ENCODE peak calls at places on chromosomes 6 and 20, in seven cellular contexts. One of them, this sample, is unnamed.
A peak's percentile ranks its signal among the peaks of the same experiment; 100 is the strongest.

GRCh38 chr6:15256538-15257222 is 10.8 kb downstream of the JARID2 start:
- DNase-seq in astrocyte: peak; percentile 45
- DNase-seq in ovary: no peak
- DNase-seq in PC-9: no peak
- DNase-seq in neural progenitor cell: no peak
- DNase-seq in K562: no peak
- DNase-seq in transverse colon: no peak
- DNase-seq in this sample: no peak

GRCh38 chr6:129146836-129147366 is 264.0 kb downstream of the LAMA2 start:
- DNase-seq in astrocyte: no peak
- DNase-seq in ovary: no peak
- DNase-seq in PC-9: no peak
- DNase-seq in neural progenitor cell: no peak
- DNase-seq in K562: no peak
- DNase-seq in transverse colon: no peak
- DNase-seq in this sample: no peak

GRCh38 chr6:163329991-163330390 is 84.5 kb upstream of the QKI start:
- DNase-seq in astrocyte: peak; percentile 33
- DNase-seq in ovary: no peak
- DNase-seq in PC-9: no peak
- DNase-seq in neural progenitor cell: no peak
- DNase-seq in K562: no peak
- DNase-seq in transverse colon: no peak
- DNase-seq in this sample: peak; percentile 41

GRCh38 chr20:4633379-4633778 is 88.3 kb upstream of the PRND start:
- DNase-seq in astrocyte: no peak
- DNase-seq in ovary: no peak
- DNase-seq in PC-9: no peak
- DNase-seq in neural progenitor cell: no peak
- DNase-seq in K562: no peak
- DNase-seq in transverse colon: no peak
- DNase-seq in this sample: no peak

GRCh38 chr6:166257911-166258318 is 50.3 kb downstream of the PRR18 start:
- DNase-seq in astrocyte: no peak
- DNase-seq in ovary: no peak
- DNase-seq in PC-9: no peak
- DNase-seq in neural progenitor cell: no peak
- DNase-seq in K562: no peak
- DNase-seq in transverse colon: no peak
- DNase-seq in this sample: no peak

GRCh38 chr6:106256201-106256968 is 69.2 kb downstream of the ATG5 start:
- DNase-seq in astrocyte: no peak
- DNase-seq in ovary: no peak
- DNase-seq in PC-9: no peak
- DNase-seq in neural progenitor cell: no peak
- DNase-seq in K562: no peak
- DNase-seq in transverse colon: no peak
- DNase-seq in this sample: no peak

GRCh38 chr6:51060262-51060762 is 241.6 kb downstream of the TFAP2B start:
- DNase-seq in astrocyte: no peak
- DNase-seq in ovary: no peak
- DNase-seq in PC-9: no peak
- DNase-seq in neural progenitor cell: no peak
- DNase-seq in K562: peak; percentile 55
- DNase-seq in transverse colon: no peak
- DNase-seq in this sample: no peak

GRCh38 chr20:44810061-44810390 is 320 bp downstream of the RIMS4 start:
- DNase-seq in astrocyte: no peak
- DNase-seq in ovary: peak; percentile 20
- DNase-seq in PC-9: no peak
- DNase-seq in neural progenitor cell: no peak
- DNase-seq in K562: no peak
- DNase-seq in transverse colon: no peak
- DNase-seq in this sample: peak; percentile 47

DNA sequence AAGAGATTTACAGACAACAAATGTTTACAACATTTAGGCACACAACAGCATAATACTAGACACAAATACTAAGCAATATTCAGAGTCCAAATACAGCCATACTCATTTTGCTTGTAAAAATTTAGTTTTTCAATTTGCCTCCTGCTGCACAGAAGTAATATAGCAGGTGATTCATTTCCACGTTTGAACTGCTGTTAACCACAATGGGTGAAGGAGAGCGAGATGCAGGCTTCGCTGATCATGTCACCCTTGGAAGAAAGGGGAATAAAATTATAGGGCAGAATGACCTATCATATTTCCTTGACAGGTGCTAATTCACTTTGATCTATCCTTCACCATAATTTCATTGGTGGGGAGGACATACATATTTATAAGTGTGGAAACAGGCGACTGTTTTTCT is 643.8 kb upstream of the AGPAT4 start:
- DNase-seq in astrocyte: peak; percentile 58
- DNase-seq in ovary: no peak
- DNase-seq in PC-9: no peak
- DNase-seq in neural progenitor cell: no peak
- DNase-seq in K562: no peak
- DNase-seq in transverse colon: no peak
- DNase-seq in this sample: no peak
- H3K27ac ChIP-seq in astrocyte: peak overlapping the region; percentile 48
- H3K27ac ChIP-seq in ovary: no peak overlapping the region
- H3K27ac ChIP-seq in PC-9: no peak overlapping the region
- H3K27ac ChIP-seq in neural progenitor cell: no peak overlapping the region
- H3K27ac ChIP-seq in K562: no peak overlapping the region
- H3K27ac ChIP-seq in transverse colon: no peak overlapping the region
- H3K27ac ChIP-seq in this sample: no peak overlapping the region

GRCh38 chr6:13450628-13451027 is 36.8 kb downstream of the GFOD1 start:
- DNase-seq in astrocyte: no peak
- DNase-seq in ovary: no peak
- DNase-seq in PC-9: no peak
- DNase-seq in neural progenitor cell: no peak
- DNase-seq in K562: no peak
- DNase-seq in transverse colon: no peak
- DNase-seq in this sample: no peak
- H3K4me1 ChIP-seq in astrocyte: peaks cover 28% of the 10 kb centered on the region
- H3K4me1 ChIP-seq in ovary: peaks cover 2% of the 10 kb centered on the region
- H3K4me1 ChIP-seq in PC-9: peaks cover 22% of the 10 kb centered on the region
- H3K4me1 ChIP-seq in neural progenitor cell: peaks cover 7% of the 10 kb centered on the region
- H3K4me1 ChIP-seq in K562: peaks cover 11% of the 10 kb centered on the region
- H3K4me1 ChIP-seq in transverse colon: peaks cover 36% of the 10 kb centered on the region
- H3K4me1 ChIP-seq in this sample: peaks cover 57% of the 10 kb centered on the region

DNA sequence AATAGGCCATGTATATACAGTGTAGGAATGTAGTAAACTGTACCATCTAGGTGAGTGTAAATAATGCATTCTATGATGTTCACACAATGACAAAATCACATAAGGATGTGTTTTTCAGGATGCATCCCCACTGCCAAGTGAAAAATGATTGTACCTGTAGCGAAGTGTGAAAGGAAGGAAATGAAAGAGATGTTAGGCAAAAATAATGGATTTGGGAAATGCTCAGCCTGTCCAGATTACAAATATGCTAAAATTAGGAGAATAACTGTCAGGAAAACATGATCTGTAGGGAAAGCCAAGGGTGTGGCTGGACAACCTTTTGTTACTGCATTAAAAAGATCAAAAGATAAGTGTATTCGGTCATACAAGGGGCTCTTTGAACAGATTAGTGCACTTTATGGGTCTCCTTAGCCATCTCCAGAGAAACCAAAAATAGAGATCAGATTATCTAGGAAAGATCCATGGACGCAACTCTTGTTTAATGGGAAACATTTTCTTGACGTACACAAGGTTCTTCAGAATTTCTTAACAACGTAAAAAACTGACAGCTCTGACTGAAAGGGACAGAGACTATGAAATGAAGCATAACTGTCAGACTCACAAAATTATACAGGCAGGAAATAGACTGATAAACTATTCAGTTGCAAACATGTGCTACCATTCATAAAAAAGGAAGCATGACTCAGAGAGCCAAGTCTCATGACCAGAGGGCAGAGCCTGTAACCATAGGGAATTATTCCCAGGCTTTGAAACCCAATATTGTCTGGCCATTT is 253.6 kb upstream of the RAB32 start:
- DNase-seq in astrocyte: peak; percentile 73
- DNase-seq in ovary: no peak
- DNase-seq in PC-9: no peak
- DNase-seq in neural progenitor cell: no peak
- DNase-seq in K562: no peak
- DNase-seq in transverse colon: no peak
- DNase-seq in this sample: no peak
- H3K27ac ChIP-seq in astrocyte: peak overlapping the region; percentile 22
- H3K27ac ChIP-seq in ovary: no peak overlapping the region
- H3K27ac ChIP-seq in PC-9: no peak overlapping the region
- H3K27ac ChIP-seq in neural progenitor cell: no peak overlapping the region
- H3K27ac ChIP-seq in K562: no peak overlapping the region
- H3K27ac ChIP-seq in transverse colon: no peak overlapping the region
- H3K27ac ChIP-seq in this sample: no peak overlapping the region

DNA sequence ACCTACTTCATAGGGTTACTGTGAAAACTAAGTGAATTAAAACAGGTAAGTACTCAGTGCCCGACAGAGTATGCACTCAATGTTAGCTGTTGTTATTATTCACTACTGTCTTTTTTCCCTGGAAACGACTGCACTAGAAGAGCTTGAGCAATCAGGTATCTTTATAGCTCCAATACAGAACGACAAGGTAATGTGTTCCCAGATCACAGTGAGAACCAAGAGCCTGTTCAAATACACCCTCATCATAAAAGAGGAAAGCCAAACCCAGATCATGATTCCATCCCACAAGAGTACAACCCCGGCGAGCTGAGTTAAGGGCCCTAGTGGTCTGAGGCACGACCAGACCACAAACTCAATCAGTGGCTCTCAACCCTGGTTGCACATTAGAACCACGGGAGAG is 9.8 kb downstream of the MRPS18A start:
- DNase-seq in astrocyte: no peak
- DNase-seq in ovary: no peak
- DNase-seq in PC-9: no peak
- DNase-seq in neural progenitor cell: no peak
- DNase-seq in K562: no peak
- DNase-seq in transverse colon: no peak
- DNase-seq in this sample: no peak
- H3K4me1 ChIP-seq in astrocyte: no peaks in the 10 kb centered on the region
- H3K4me1 ChIP-seq in ovary: peaks cover 4% of the 10 kb centered on the region
- H3K4me1 ChIP-seq in PC-9: no peaks in the 10 kb centered on the region
- H3K4me1 ChIP-seq in neural progenitor cell: no peaks in the 10 kb centered on the region
- H3K4me1 ChIP-seq in K562: peaks cover 10% of the 10 kb centered on the region
- H3K4me1 ChIP-seq in transverse colon: peaks cover 28% of the 10 kb centered on the region
- H3K4me1 ChIP-seq in this sample: peaks cover 5% of the 10 kb centered on the region

GRCh38 chr6:134063966-134064445 is 11.6 kb upstream of the SLC2A12 start:
- DNase-seq in astrocyte: peak; percentile 51
- DNase-seq in ovary: peak; percentile 60
- DNase-seq in PC-9: peak; percentile 77
- DNase-seq in neural progenitor cell: peak; percentile 77
- DNase-seq in K562: peak; percentile 88
- DNase-seq in transverse colon: peak; percentile 71
- DNase-seq in this sample: peak; percentile 65
- H3K27ac ChIP-seq in astrocyte: no peak overlapping the region
- H3K27ac ChIP-seq in ovary: no peak overlapping the region
- H3K27ac ChIP-seq in PC-9: no peak overlapping the region
- H3K27ac ChIP-seq in neural progenitor cell: no peak overlapping the region
- H3K27ac ChIP-seq in K562: peak overlapping the region; percentile 40
- H3K27ac ChIP-seq in transverse colon: no peak overlapping the region
- H3K27ac ChIP-seq in this sample: no peak overlapping the region

GRCh38 chr6:100704941-100705340 is 176.2 kb downstream of the ASCC3 start:
- DNase-seq in astrocyte: no peak
- DNase-seq in ovary: no peak
- DNase-seq in PC-9: no peak
- DNase-seq in neural progenitor cell: no peak
- DNase-seq in K562: no peak
- DNase-seq in transverse colon: no peak
- DNase-seq in this sample: no peak

GRCh38 chr6:100706491-100706890 is 174.6 kb downstream of the ASCC3 start:
- DNase-seq in astrocyte: no peak
- DNase-seq in ovary: no peak
- DNase-seq in PC-9: no peak
- DNase-seq in neural progenitor cell: no peak
- DNase-seq in K562: no peak
- DNase-seq in transverse colon: no peak
- DNase-seq in this sample: no peak

GRCh38 chr6:100700009-100700408 is 181.1 kb downstream of the ASCC3 start:
- DNase-seq in astrocyte: no peak
- DNase-seq in ovary: no peak
- DNase-seq in PC-9: no peak
- DNase-seq in neural progenitor cell: no peak
- DNase-seq in K562: no peak
- DNase-seq in transverse colon: no peak
- DNase-seq in this sample: no peak

GRCh38 chr6:100701728-100702127 is 179.4 kb downstream of the ASCC3 start:
- DNase-seq in astrocyte: no peak
- DNase-seq in ovary: no peak
- DNase-seq in PC-9: no peak
- DNase-seq in neural progenitor cell: no peak
- DNase-seq in K562: no peak
- DNase-seq in transverse colon: no peak
- DNase-seq in this sample: no peak
- H3K4me1 ChIP-seq in astrocyte: no peaks in the 10 kb centered on the region
- H3K4me1 ChIP-seq in ovary: no peaks in the 10 kb centered on the region
- H3K4me1 ChIP-seq in PC-9: no peaks in the 10 kb centered on the region
- H3K4me1 ChIP-seq in neural progenitor cell: no peaks in the 10 kb centered on the region
- H3K4me1 ChIP-seq in K562: no peaks in the 10 kb centered on the region
- H3K4me1 ChIP-seq in transverse colon: no peaks in the 10 kb centered on the region
- H3K4me1 ChIP-seq in this sample: no peaks in the 10 kb centered on the region

GRCh38 chr20:8805737-8806442 is 263.0 kb upstream of the PLCB4 start:
- DNase-seq in astrocyte: no peak
- DNase-seq in ovary: no peak
- DNase-seq in PC-9: no peak
- DNase-seq in neural progenitor cell: no peak
- DNase-seq in K562: no peak
- DNase-seq in transverse colon: no peak
- DNase-seq in this sample: no peak
- H3K27ac ChIP-seq in astrocyte: no peak overlapping the region
- H3K27ac ChIP-seq in ovary: no peak overlapping the region
- H3K27ac ChIP-seq in PC-9: no peak overlapping the region
- H3K27ac ChIP-seq in neural progenitor cell: no peak overlapping the region
- H3K27ac ChIP-seq in K562: no peak overlapping the region
- H3K27ac ChIP-seq in transverse colon: no peak overlapping the region
- H3K27ac ChIP-seq in this sample: no peak overlapping the region

GRCh38 chr6:156849806-156850205 is 72.6 kb downstream of the ARID1B start:
- DNase-seq in astrocyte: no peak
- DNase-seq in ovary: no peak
- DNase-seq in PC-9: no peak
- DNase-seq in neural progenitor cell: no peak
- DNase-seq in K562: no peak
- DNase-seq in transverse colon: no peak
- DNase-seq in this sample: no peak
- H3K4me1 ChIP-seq in astrocyte: peaks cover 8% of the 10 kb centered on the region
- H3K4me1 ChIP-seq in ovary: peaks cover 29% of the 10 kb centered on the region
- H3K4me1 ChIP-seq in PC-9: no peaks in the 10 kb centered on the region
- H3K4me1 ChIP-seq in neural progenitor cell: peaks cover 44% of the 10 kb centered on the region
- H3K4me1 ChIP-seq in K562: peaks cover 46% of the 10 kb centered on the region
- H3K4me1 ChIP-seq in transverse colon: peaks cover 43% of the 10 kb centered on the region
- H3K4me1 ChIP-seq in this sample: peaks cover 25% of the 10 kb centered on the region